ENCODE peak calls at places on chromosomes 6 and 20, in six cellular contexts. H, F, I, O, V and B are unnamed samples.
A peak's percentile ranks its signal among the peaks of the same experiment; 100 is the strongest.

GRCh38 chr20:51899674-51900073 is 97.4 kb upstream of the SALL4 start:
- DNase-seq in O (peak; percentile 43), H (no peak), V (no peak), F (no peak), I (no peak), B (no peak)

GRCh38 chr6:132491303-132491702 is 21.6 kb downstream of the STX7 start:
- DNase-seq in V (no peak), F (no peak), I (no peak), O (no peak), H (no peak), B (no peak)

GRCh38 chr20:39879296-39879695 is 809.7 kb downstream of the MAFB start:
- DNase-seq in H (no peak), V (no peak), F (no peak), O (no peak), I (no peak), B (no peak)

GRCh38 chr20:4160761-4161305 is 145.5 kb upstream of the RNF24 start:
- DNase-seq in O (no peak), H (no peak), F (no peak), V (peak; percentile 87), I (no peak), B (no peak)

GRCh38 chr6:167934426-167934864 is 63.0 kb upstream of the KIF25 start:
- DNase-seq in V (no peak), I (peak; percentile 87), O (no peak), H (no peak), F (no peak), B (no peak)

GRCh38 chr20:1307171-1307570 is 21.8 kb downstream of the SDCBP2 start:
- DNase-seq in I (no peak), F (no peak), H (no peak), O (no peak), V (no peak), B (no peak)

GRCh38 chr6:107244082-107244741 is 128.9 kb upstream of the BEND3 start:
- DNase-seq in V (no peak), F (no peak), O (no peak), H (no peak), I (no peak), B (no peak)

GRCh38 chr6:447381-448165 is 56.0 kb downstream of the IRF4 start:
- DNase-seq in I (no peak), F (no peak), V (no peak), H (no peak), O (no peak), B (no peak)

GRCh38 chr20:19210426-19211155 is 1.9 kb upstream of the SLC24A3 start:
- DNase-seq in F (no peak), V (no peak), O (no peak), H (no peak), I (no peak), B (no peak)

GRCh38 chr20:28562510-28562898 is 2695.0 kb upstream of the DEFB115 start:
- DNase-seq in V (no peak), O (peak; percentile 96), F (no peak), H (no peak), I (no peak), B (no peak)

GRCh38 chr6:168007592-168008338 is 10.3 kb downstream of the KIF25 start:
- DNase-seq in V (no peak), F (no peak), H (no peak), O (peak; percentile 86), I (peak; percentile 100), B (peak; percentile 84)

GRCh38 chr6:136784910-136785746 is 7.1 kb downstream of the MAP3K5 start:
- DNase-seq in O (no peak), V (no peak), F (no peak), I (no peak), H (peak; percentile 54), B (no peak)

GRCh38 chr6:131948692-131949614 is 2.2 kb downstream of the CCN2 start:
- DNase-seq in O (no peak), I (peak; percentile 92), H (no peak), V (no peak), F (no peak), B (no peak)